ENCODE peak calls at places on chromosomes 2 and 18, in five cellular contexts. One of them, this sample, is unnamed.

GRCh38 chr2:121554998-121555397 is 24.3 kb downstream of the RNU4ATAC start:
- DNase-seq in MM.1S: no peak
- DNase-seq in GM23248: no peak
- DNase-seq in fibroblast of lung: no peak
- DNase-seq in SK-N-MC: no peak
- DNase-seq in this sample: peak; percentile 49

GRCh38 chr2:224359569-224359968 is 42.3 kb downstream of the FAM124B start:
- DNase-seq in MM.1S: peak; percentile 21
- DNase-seq in fibroblast of lung: no peak
- DNase-seq in SK-N-MC: no peak
- DNase-seq in GM23248: peak; percentile 33
- DNase-seq in this sample: peak; percentile 85

GRCh38 chr18:74935411-74935810 is 273.5 kb downstream of the PTGR3 start:
- DNase-seq in GM23248: no peak
- DNase-seq in fibroblast of lung: peak; percentile 24
- DNase-seq in SK-N-MC: no peak
- DNase-seq in MM.1S: no peak
- DNase-seq in this sample: no peak

GRCh38 chr18:70243131-70243530 is 37.6 kb upstream of the RTTN start:
- DNase-seq in fibroblast of lung: peak; percentile 60
- DNase-seq in SK-N-MC: no peak
- DNase-seq in GM23248: no peak
- DNase-seq in MM.1S: no peak
- DNase-seq in this sample: no peak

GRCh38 chr2:217291259-217291658 is 431.4 kb upstream of the TNP1 start:
- DNase-seq in SK-N-MC: no peak
- DNase-seq in GM23248: no peak
- DNase-seq in MM.1S: no peak
- DNase-seq in fibroblast of lung: no peak
- DNase-seq in this sample: no peak

GRCh38 chr2:174080672-174081121 is 115.5 kb upstream of the SP3 start:
- DNase-seq in GM23248: no peak
- DNase-seq in SK-N-MC: no peak
- DNase-seq in MM.1S: no peak
- DNase-seq in fibroblast of lung: peak; percentile 10
- DNase-seq in this sample: no peak

GRCh38 chr2:85550476-85550875 is 10.8 kb downstream of the GGCX start:
- DNase-seq in SK-N-MC: no peak
- DNase-seq in MM.1S: no peak
- DNase-seq in GM23248: no peak
- DNase-seq in fibroblast of lung: no peak
- DNase-seq in this sample: no peak

GRCh38 chr2:26682155-26682554 is 10.4 kb upstream of the KCNK3 start:
- DNase-seq in fibroblast of lung: no peak
- DNase-seq in SK-N-MC: no peak
- DNase-seq in GM23248: peak; percentile 36
- DNase-seq in MM.1S: no peak
- DNase-seq in this sample: peak; percentile 32

GRCh38 chr2:151767536-151767935 is 33.3 kb upstream of the NEB start:
- DNase-seq in GM23248: peak; percentile 37
- DNase-seq in MM.1S: no peak
- DNase-seq in SK-N-MC: no peak
- DNase-seq in fibroblast of lung: peak; percentile 14
- DNase-seq in this sample: no peak

GRCh38 chr2:3659447-3660432 is 1.7 kb downstream of the ALLC start:
- DNase-seq in MM.1S: no peak
- DNase-seq in fibroblast of lung: no peak
- DNase-seq in GM23248: no peak
- DNase-seq in SK-N-MC: no peak
- DNase-seq in this sample: peak; percentile 52

GRCh38 chr2:188326669-188327301 is 35.1 kb downstream of the GULP1 start:
- DNase-seq in GM23248: no peak
- DNase-seq in fibroblast of lung: peak; percentile 54
- DNase-seq in MM.1S: no peak
- DNase-seq in SK-N-MC: no peak
- DNase-seq in this sample: no peak

GRCh38 chr2:47728551-47728950 is 54.4 kb upstream of the MSH6 start:
- DNase-seq in fibroblast of lung: no peak
- DNase-seq in MM.1S: no peak
- DNase-seq in GM23248: no peak
- DNase-seq in SK-N-MC: no peak
- DNase-seq in this sample: no peak

GRCh38 chr2:56583796-56584313 is 400.1 kb downstream of the CCDC85A start:
- DNase-seq in fibroblast of lung: no peak
- DNase-seq in MM.1S: no peak
- DNase-seq in GM23248: no peak
- DNase-seq in SK-N-MC: no peak
- DNase-seq in this sample: no peak

GRCh38 chr2:7169631-7170030 is 252.4 kb downstream of the RNF144A start:
- DNase-seq in MM.1S: no peak
- DNase-seq in GM23248: no peak
- DNase-seq in fibroblast of lung: no peak
- DNase-seq in SK-N-MC: no peak
- DNase-seq in this sample: no peak

GRCh38 chr2:227884511-227884947 is 13.1 kb downstream of the DAW1 start:
- DNase-seq in GM23248: peak; percentile 68
- DNase-seq in MM.1S: peak; percentile 81
- DNase-seq in fibroblast of lung: peak; percentile 58
- DNase-seq in SK-N-MC: no peak
- DNase-seq in this sample: peak; percentile 97

GRCh38 chr2:96145028-96145939 is at the start of gene DUSP2:
- DNase-seq in SK-N-MC: no peak
- DNase-seq in fibroblast of lung: peak; percentile 78
- DNase-seq in GM23248: peak; percentile 80
- DNase-seq in MM.1S: peak; percentile 94
- DNase-seq in this sample: peak; percentile 84

GRCh38 chr2:160014227-160014626 is 48.2 kb downstream of the PLA2R1 start:
- DNase-seq in GM23248: no peak
- DNase-seq in MM.1S: no peak
- DNase-seq in SK-N-MC: no peak
- DNase-seq in fibroblast of lung: no peak
- DNase-seq in this sample: no peak

GRCh38 chr18:23900979-23901378 is 113.6 kb upstream of the TTC39C start:
- DNase-seq in MM.1S: no peak
- DNase-seq in fibroblast of lung: peak; percentile 63
- DNase-seq in SK-N-MC: no peak
- DNase-seq in GM23248: no peak
- DNase-seq in this sample: no peak

GRCh38 chr2:94759211-94759610 is 112.0 kb upstream of the TEKT4 start:
- DNase-seq in fibroblast of lung: no peak
- DNase-seq in MM.1S: peak; percentile 33
- DNase-seq in GM23248: peak; percentile 5
- DNase-seq in SK-N-MC: no peak
- DNase-seq in this sample: no peak

GRCh38 chr2:94758546-94758945 is 112.7 kb upstream of the TEKT4 start:
- DNase-seq in SK-N-MC: no peak
- DNase-seq in GM23248: no peak
- DNase-seq in fibroblast of lung: no peak
- DNase-seq in MM.1S: no peak
- DNase-seq in this sample: no peak

GRCh38 chr2:94762600-94762999 is 108.6 kb upstream of the TEKT4 start:
- DNase-seq in GM23248: peak; percentile 5
- DNase-seq in MM.1S: no peak
- DNase-seq in fibroblast of lung: no peak
- DNase-seq in SK-N-MC: no peak
- DNase-seq in this sample: no peak

GRCh38 chr2:94767336-94767735 is 103.9 kb upstream of the TEKT4 start:
- DNase-seq in GM23248: no peak
- DNase-seq in SK-N-MC: no peak
- DNase-seq in fibroblast of lung: no peak
- DNase-seq in MM.1S: no peak
- DNase-seq in this sample: no peak

DNA sequence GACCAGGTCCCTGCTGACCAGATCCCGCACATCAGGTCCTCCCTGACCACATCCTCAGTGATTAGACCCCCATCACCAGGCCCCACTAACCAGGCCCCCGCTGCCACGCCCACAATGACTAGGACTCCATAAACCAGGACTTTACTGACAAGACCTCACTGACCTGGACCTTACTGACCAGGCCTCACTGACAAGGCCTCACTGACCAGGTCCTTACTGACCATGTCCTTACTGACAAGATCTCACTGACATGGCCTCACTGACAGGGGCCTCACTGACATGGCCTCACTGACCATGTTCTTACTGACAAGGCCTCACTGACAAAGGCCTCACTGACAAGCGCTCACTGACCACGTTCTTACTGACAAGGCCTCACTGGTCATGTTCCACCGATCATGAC is 107.9 kb upstream of the TEKT4 start:
- DNase-seq in SK-N-MC: no peak
- DNase-seq in MM.1S: no peak
- DNase-seq in GM23248: no peak
- DNase-seq in fibroblast of lung: no peak
- DNase-seq in this sample: no peak
- H3K9me3 ChIP-seq in SK-N-MC: no peaks in the 10 kb centered on the region
- H3K9me3 ChIP-seq in MM.1S: no peaks in the 10 kb centered on the region
- H3K9me3 ChIP-seq in GM23248: no peaks in the 10 kb centered on the region
- H3K9me3 ChIP-seq in fibroblast of lung: no peaks in the 10 kb centered on the region
- H3K9me3 ChIP-seq in this sample: peaks cover 32% of the 10 kb centered on the region

DNA sequence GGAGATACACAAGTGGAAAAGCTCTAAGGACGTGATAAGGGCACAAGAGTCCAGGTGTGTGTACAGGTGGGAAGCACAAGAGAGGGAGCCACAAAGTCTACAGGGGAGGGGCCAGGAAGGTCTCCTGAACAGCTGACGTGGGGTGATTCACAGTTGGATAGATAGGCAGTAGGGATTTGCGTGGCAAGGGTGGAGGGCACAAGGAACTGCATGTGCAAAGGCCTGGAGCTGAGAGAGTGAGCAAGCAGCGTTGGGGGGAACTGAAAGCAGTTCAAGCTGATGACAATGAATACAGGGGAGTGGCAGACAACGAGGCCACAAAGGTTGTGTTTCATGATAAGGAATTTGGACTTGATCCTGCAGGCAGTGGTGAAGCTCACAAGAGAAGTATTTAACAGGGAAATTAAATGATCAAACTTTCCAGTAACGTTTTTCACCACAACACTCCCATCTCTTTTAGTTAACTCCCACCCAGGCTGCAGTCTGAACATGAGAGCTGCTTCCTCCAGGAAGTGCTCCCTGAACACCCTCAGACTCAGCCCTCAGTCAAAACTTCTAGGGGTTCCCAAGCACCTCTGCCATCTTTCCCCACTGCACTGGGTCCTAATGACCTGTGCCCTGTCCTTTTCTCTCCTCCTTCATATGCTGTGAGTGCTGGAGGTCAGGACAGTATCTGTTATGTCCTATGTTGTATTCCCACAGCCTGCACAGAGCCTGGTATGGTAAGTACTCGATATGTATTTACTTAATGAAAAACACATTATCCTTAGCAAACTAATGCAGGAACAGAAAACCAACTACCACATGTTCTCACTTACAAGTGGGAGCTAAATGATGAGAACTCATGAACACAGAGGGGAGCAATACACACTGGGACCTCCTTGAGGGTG is 49.0 kb upstream of the ASPRV1 start:
- DNase-seq in fibroblast of lung: peak; percentile 10
- DNase-seq in MM.1S: no peak
- DNase-seq in GM23248: no peak
- DNase-seq in SK-N-MC: no peak
- DNase-seq in this sample: no peak
- H3K9ac ChIP-seq in fibroblast of lung: no peak overlapping the region
- H3K9ac ChIP-seq in MM.1S: no peak overlapping the region
- H3K9ac ChIP-seq in GM23248: no peak overlapping the region
- H3K9ac ChIP-seq in SK-N-MC: no peak overlapping the region
- H3K9ac ChIP-seq in this sample: no peak overlapping the region

GRCh38 chr2:9288681-9289338 is 82.2 kb downstream of the ASAP2 start:
- DNase-seq in SK-N-MC: no peak
- DNase-seq in fibroblast of lung: peak; percentile 70
- DNase-seq in MM.1S: no peak
- DNase-seq in GM23248: peak; percentile 81
- DNase-seq in this sample: no peak
- H3K4me3 ChIP-seq in SK-N-MC: no peak overlapping the region
- H3K4me3 ChIP-seq in fibroblast of lung: no peak overlapping the region
- H3K4me3 ChIP-seq in MM.1S: no peak overlapping the region
- H3K4me3 ChIP-seq in GM23248: peak overlapping the region; percentile 43
- H3K4me3 ChIP-seq in this sample: no peak overlapping the region

DNA sequence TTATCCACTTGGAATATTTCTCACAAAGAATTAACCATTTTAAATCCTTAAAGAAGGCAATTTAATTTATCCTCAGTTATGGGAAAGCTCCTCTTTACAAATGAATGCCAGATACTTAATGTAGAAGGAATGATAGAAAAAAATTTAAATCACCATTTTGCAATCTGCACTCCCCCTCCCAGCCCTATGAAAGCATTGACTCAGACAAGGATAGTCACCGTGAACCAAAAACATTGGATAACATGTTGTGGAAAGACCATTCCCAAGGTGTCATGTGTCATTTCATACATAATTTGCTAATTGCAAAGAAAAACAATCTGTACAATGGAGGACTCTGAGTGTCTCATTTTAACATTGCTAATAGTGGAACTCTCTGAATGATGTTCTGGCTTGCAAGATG is 421.0 kb downstream of the TXNL1 start:
- DNase-seq in GM23248: peak; percentile 38
- DNase-seq in fibroblast of lung: no peak
- DNase-seq in MM.1S: no peak
- DNase-seq in SK-N-MC: no peak
- DNase-seq in this sample: no peak
- H3K9me3 ChIP-seq in GM23248: no peaks in the 10 kb centered on the region
- H3K9me3 ChIP-seq in fibroblast of lung: no peaks in the 10 kb centered on the region
- H3K9me3 ChIP-seq in MM.1S: no peaks in the 10 kb centered on the region
- H3K9me3 ChIP-seq in SK-N-MC: no peaks in the 10 kb centered on the region
- H3K9me3 ChIP-seq in this sample: no peaks in the 10 kb centered on the region

GRCh38 chr2:201696151-201696659 is 2.2 kb downstream of the MPP4 start:
- DNase-seq in GM23248: peak; percentile 93
- DNase-seq in MM.1S: no peak
- DNase-seq in fibroblast of lung: peak; percentile 97
- DNase-seq in SK-N-MC: no peak
- DNase-seq in this sample: no peak

GRCh38 chr2:201698588-201699226 is at the start of gene MPP4:
- DNase-seq in MM.1S: no peak
- DNase-seq in fibroblast of lung: peak; percentile 77
- DNase-seq in SK-N-MC: no peak
- DNase-seq in GM23248: peak; percentile 83
- DNase-seq in this sample: no peak

GRCh38 chr2:201697899-201698298 is 545 bp downstream of the MPP4 start:
- DNase-seq in GM23248: peak; percentile 91
- DNase-seq in SK-N-MC: no peak
- DNase-seq in fibroblast of lung: peak; percentile 95
- DNase-seq in MM.1S: no peak
- DNase-seq in this sample: no peak

GRCh38 chr2:201701591-201701990 is 3.1 kb upstream of the MPP4 start:
- DNase-seq in GM23248: no peak
- DNase-seq in SK-N-MC: no peak
- DNase-seq in fibroblast of lung: no peak
- DNase-seq in MM.1S: no peak
- DNase-seq in this sample: no peak

GRCh38 chr2:201699384-201699783 is 940 bp upstream of the MPP4 start:
- DNase-seq in MM.1S: no peak
- DNase-seq in GM23248: peak; percentile 15
- DNase-seq in SK-N-MC: no peak
- DNase-seq in fibroblast of lung: peak; percentile 10
- DNase-seq in this sample: no peak
- H3K9ac ChIP-seq in MM.1S: no peak overlapping the region
- H3K9ac ChIP-seq in GM23248: peak overlapping the region; percentile 62
- H3K9ac ChIP-seq in SK-N-MC: no peak overlapping the region
- H3K9ac ChIP-seq in fibroblast of lung: no peak overlapping the region
- H3K9ac ChIP-seq in this sample: no peak overlapping the region

GRCh38 chr2:215931256-215931903 is 82.0 kb downstream of the MREG start:
- DNase-seq in fibroblast of lung: peak; percentile 68
- DNase-seq in GM23248: peak; percentile 83
- DNase-seq in SK-N-MC: peak; percentile 66
- DNase-seq in MM.1S: peak; percentile 63
- DNase-seq in this sample: peak; percentile 87
- H3K4me3 ChIP-seq in fibroblast of lung: no peak overlapping the region
- H3K4me3 ChIP-seq in GM23248: peak overlapping the region; percentile 61
- H3K4me3 ChIP-seq in SK-N-MC: peak overlapping the region; percentile 22
- H3K4me3 ChIP-seq in MM.1S: no peak overlapping the region
- H3K4me3 ChIP-seq in this sample: no peak overlapping the region